ENCODE peak calls at places on chromosome 3, in nine cellular contexts. Y is endodermal cell, S is HCT116, O is prostate gland, E is psoas muscle, L is PC-3, H is choroid plexus epithelial cell, I is heart left ventricle, W is cardiac muscle cell. U is an unnamed sample.

GRCh38 chr3:153129426-153129825 is 32.6 kb upstream of the RAP2B start:
- DNase-seq in E (no peak), W (no peak), H (no peak), S (no peak), O (no peak), L (no peak), Y (no peak), I (no peak), U (no peak)

GRCh38 chr3:69865920-69866679 is 126.8 kb downstream of the MITF start:
- DNase-seq in Y (peak; percentile 57), L (no peak), W (peak; percentile 3), H (peak; percentile 53), S (no peak), E (no peak), O (peak; percentile 52), I (peak; percentile 67), U (peak; percentile 12)

GRCh38 chr3:120488296-120488695 is 37.5 kb upstream of the FSTL1 start:
- DNase-seq in E (no peak), O (no peak), S (no peak), I (no peak), Y (no peak), L (no peak), H (no peak), W (no peak), U (no peak)

GRCh38 chr3:137769321-137770065 is 5.4 kb downstream of the SOX14 start:
- DNase-seq in Y (peak; percentile 61), I (no peak), W (no peak), L (no peak), H (no peak), S (no peak), O (no peak), E (no peak), U (no peak)

GRCh38 chr3:171181907-171182690 is 155.6 kb upstream of the SLC2A2 start:
- DNase-seq in S (no peak), Y (no peak), I (no peak), W (peak; percentile 79), E (no peak), H (peak; percentile 55), L (no peak), O (no peak), U (peak; percentile 86)

GRCh38 chr3:143427626-143428025 is 308.1 kb downstream of the CHST2 start:
- DNase-seq in H (peak; percentile 49), W (no peak), I (no peak), E (no peak), O (no peak), Y (no peak), L (no peak), S (no peak), U (no peak)

GRCh38 chr3:177211503-177212277 is 14.4 kb upstream of the TBL1XR1 start:
- DNase-seq in H (peak; percentile 48), L (peak; percentile 48), Y (no peak), I (no peak), S (no peak), W (no peak), O (peak; percentile 83), E (no peak), U (no peak)

GRCh38 chr3:108055931-108056330 is 34.9 kb downstream of the CD47 start:
- DNase-seq in I (no peak), H (no peak), L (no peak), Y (no peak), E (no peak), O (no peak), S (no peak), W (no peak), U (no peak)

GRCh38 chr3:124813541-124813940 is 73.6 kb downstream of the ITGB5 start:
- DNase-seq in Y (no peak), E (no peak), O (no peak), I (no peak), S (no peak), H (no peak), W (no peak), L (no peak), U (no peak)

GRCh38 chr3:124814620-124815421 is 72.3 kb downstream of the ITGB5 start:
- DNase-seq in S (no peak), W (no peak), O (peak; percentile 78), E (no peak), H (peak; percentile 51), Y (peak; percentile 41), L (peak; percentile 85), I (no peak), U (no peak)

GRCh38 chr3:124810970-124811369 is 76.2 kb downstream of the ITGB5 start:
- DNase-seq in S (no peak), W (no peak), O (no peak), E (no peak), L (no peak), I (no peak), Y (no peak), H (no peak), U (peak; percentile 32)

GRCh38 chr3:124811441-124811840 is 75.7 kb downstream of the ITGB5 start:
- DNase-seq in H (peak; percentile 64), I (peak; percentile 53), L (no peak), O (no peak), E (no peak), Y (no peak), S (no peak), W (peak; percentile 81), U (peak; percentile 92)

DNA sequence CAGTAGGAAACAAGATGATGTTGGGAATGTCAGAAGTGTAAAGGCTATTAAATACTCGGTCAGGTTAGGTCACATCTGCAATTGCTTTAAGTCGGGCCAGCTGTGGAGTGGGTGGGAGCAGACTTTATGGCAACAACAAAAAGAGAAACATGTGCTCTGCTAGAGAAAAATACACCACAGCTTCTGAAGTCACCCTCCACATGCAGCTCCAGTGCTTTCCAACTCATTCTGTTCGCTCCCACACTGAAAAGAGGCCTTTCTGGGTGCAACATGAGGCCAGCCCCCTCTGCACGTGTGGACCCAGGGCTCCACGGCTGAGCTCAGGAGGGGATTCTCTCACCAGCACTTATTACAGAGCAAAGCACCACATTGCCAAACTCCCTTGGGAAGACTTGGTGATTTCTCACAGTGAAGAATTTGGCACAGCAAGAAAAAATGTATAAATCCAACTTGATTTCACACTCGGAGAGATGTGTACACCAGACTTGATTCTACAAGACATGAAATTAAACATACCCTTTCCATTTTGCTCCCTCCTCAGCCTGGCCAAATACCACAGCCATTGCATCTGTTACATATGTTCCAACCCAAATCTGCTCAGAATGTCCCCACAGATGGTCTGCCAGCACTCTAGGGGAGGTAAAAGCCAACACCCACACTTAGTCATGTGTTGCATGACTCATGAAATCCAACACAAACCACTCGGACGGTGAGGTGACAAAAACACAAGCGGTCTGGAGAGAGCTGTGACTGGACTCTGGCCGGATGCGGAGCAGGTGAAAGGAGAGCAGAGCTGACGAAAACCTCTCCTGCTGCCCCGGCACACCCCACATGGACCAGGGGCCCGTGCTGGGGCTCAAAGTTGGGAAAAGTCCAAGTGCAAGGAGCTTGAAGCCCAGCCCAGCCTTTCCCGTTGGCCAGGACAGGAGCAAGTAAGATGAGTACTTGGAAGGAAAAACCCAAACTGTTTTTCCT is 74.6 kb downstream of the ITGB5 start:
- DNase-seq in H (peak; percentile 97), I (peak; percentile 74), E (peak; percentile 72), Y (no peak), O (no peak), S (peak; percentile 82), L (peak; percentile 90), W (peak; percentile 96), U (peak; percentile 99)
- H3K4me3 ChIP-seq in H (peak overlapping the region; percentile 25), I (no peak overlapping the region), E (peak overlapping the region; percentile 34), Y (no peak overlapping the region), O (no peak overlapping the region), S (peak overlapping the region; percentile 12), L (peak overlapping the region; percentile 27), W (no peak overlapping the region), U (peak overlapping the region; percentile 32)

GRCh38 chr3:127762787-127763105 is 59.6 kb downstream of the MGLL start:
- DNase-seq in O (no peak), H (no peak), L (no peak), S (no peak), E (no peak), W (no peak), Y (no peak), I (no peak), U (no peak)

GRCh38 chr3:127759826-127760225 is 62.5 kb downstream of the MGLL start:
- DNase-seq in W (no peak), L (no peak), O (no peak), Y (no peak), H (no peak), E (no peak), S (no peak), I (no peak), U (no peak)

GRCh38 chr3:127760361-127760760 is 62.0 kb downstream of the MGLL start:
- DNase-seq in O (no peak), H (no peak), S (no peak), W (no peak), I (peak; percentile 46), E (peak; percentile 65), Y (no peak), L (no peak), U (no peak)

GRCh38 chr3:127762077-127762786 is 60.1 kb downstream of the MGLL start:
- DNase-seq in I (peak; percentile 75), L (no peak), E (no peak), O (no peak), W (no peak), H (peak; percentile 45), S (no peak), Y (no peak), U (no peak)

DNA sequence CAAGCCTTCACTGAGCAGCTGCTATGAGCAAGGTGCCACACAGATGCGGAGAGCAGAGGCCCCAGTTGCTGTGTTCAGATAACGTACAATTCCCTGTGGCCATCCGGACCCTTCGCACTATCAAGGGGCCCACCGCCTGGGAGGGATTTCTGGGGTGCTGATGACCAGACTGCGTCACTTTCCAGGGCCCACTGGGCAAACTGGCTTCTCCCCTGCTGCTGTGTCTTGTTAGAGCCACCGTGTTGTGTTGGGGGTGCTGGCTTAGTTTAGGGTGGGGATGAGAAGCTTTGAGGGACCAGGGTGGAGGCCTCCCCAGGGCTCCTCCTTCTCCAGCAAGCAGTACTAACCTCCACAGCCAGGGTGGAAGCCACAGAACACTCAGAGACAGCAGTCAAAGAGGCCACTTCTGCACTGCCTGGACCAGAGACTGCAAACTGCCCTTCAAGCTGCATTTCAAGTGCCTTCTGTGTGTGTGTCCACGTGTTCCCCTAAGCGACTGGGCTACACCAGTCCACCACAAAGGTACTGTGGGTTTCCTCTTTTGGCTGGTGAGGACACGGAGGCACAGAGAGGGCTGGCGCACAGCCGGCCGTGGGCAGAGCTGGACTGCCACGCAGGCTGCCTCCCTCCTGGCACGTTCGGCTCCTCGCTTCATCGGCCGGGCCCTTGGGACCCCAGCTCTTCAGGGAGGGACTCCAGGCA is 61.1 kb downstream of the MGLL start:
- DNase-seq in O (no peak), W (no peak), L (no peak), H (no peak), E (no peak), I (no peak), Y (no peak), S (no peak), U (no peak)
- TF ChIP-seq CTCF in O (no peak), W (no peak), L (no peak), H (peak; percentile 19), E (no peak), I (no peak), Y (no peak), S (no peak), U (no peak)

DNA sequence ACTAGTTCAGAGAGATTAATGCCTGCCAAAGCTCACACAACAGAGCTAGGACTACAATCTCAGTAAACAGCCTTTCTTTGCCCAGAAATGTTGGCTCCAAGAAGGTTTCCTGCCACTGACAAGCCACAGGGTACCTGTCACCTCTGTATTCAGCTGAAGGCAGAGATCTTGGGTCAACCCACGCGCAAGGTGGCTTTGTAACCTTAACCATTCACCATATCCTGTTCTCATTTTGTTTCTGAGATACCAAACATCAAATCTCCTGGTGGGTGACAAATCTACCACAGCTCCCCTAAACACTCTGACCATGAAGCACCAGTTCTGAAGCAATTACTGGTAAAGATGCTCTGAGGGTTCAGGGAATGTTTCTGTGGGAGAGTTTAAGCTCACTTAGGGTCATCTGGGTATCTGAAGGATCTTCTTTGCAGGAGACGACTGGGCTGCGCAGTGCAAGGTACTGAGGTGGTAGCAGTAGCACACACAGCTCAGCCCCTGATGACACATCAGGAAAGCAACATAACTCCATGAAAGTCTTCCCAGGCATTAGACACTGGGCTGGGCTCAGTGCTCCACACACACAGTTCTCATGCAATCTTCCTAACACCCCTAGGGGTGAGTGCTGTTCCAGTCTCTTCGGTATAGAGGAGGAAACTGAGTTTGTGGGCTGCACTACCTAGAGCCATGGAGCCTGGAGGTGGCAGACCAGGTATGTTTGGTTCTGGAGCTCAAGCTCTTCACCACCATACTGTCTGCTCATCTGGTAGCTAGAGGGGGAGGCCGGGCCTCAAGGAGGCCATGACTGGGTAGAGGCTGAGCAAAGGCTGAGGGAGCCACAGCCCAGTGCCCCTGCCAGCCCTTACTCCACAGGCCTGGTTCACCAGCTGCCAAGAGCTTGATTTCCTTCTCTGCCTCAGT is 7.7 kb downstream of the CXCR6 start:
- DNase-seq in S (no peak), H (no peak), I (no peak), E (no peak), L (no peak), W (no peak), Y (no peak), O (no peak), U (no peak)
- H3K4me3 ChIP-seq in S (no peak overlapping the region), H (no peak overlapping the region), I (no peak overlapping the region), E (no peak overlapping the region), L (no peak overlapping the region), W (no peak overlapping the region), Y (no peak overlapping the region), O (no peak overlapping the region), U (no peak overlapping the region)

DNA sequence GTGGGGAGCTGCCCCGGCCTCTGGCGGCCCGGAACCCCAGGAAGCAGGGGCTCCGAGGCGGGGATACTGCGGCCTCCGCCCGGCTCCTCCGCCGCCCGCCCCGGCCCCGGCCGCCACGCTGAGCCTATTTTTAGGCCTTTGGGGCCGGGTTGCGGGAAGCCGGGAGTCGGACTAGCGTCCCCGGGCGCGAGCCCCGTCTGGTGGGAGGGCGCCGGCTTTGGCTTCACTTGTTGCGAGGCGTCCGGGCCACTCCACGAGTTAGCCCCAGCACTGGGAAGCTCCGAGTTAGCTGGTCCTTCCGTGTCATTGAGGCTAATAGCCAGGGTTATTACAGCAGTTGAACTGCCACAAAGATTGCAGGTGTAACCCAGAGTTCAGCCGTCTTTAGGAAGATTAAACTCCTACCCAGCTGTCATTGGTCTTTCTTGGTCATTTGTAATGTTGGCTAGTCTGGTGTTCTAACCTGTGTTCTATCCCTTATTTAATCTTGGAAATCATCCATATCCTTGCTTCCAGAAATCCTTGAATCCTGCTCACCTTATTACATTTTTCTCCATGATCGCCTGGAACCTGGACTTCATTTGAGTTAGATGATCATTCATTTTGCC is 791 bp downstream of the GYG1 start:
- DNase-seq in L (peak; percentile 40), E (peak; percentile 66), Y (peak; percentile 78), O (peak; percentile 14), I (peak; percentile 58), S (no peak), H (peak; percentile 41), W (no peak), U (no peak)
- TF ChIP-seq CTCF in L (no peak), E (no peak), Y (no peak), O (no peak), I (no peak), S (no peak), H (no peak), W (no peak), U (no peak)

U was measured in fibroblast of the aortic adventitia.